ENCODE peak calls at places on chromosomes 12 and 14, in seven cellular contexts. O, D, F, Y, W, X and M are unnamed samples.

GRCh38 chr12:128542844-128543243 is 275.9 kb downstream of the TMEM132C start:
- DNase-seq in O (no peak), D (no peak), F (no peak), Y (no peak), W (no peak), X (no peak), M (no peak)

GRCh38 chr12:49505672-49506071 is 33.2 kb upstream of the KCNH3 start:
- DNase-seq in O (no peak), D (no peak), F (no peak), Y (no peak), W (no peak), X (no peak), M (peak; percentile 12)

GRCh38 chr14:59262717-59263469 is 74.4 kb downstream of the DAAM1 start:
- DNase-seq in O (peak; percentile 47), D (no peak), F (no peak), Y (no peak), W (no peak), X (peak; percentile 42), M (no peak)

GRCh38 chr12:53101931-53102781 is 1.1 kb upstream of the SOAT2 start:
- DNase-seq in O (no peak), D (no peak), F (no peak), Y (no peak), W (no peak), X (no peak), M (no peak)

GRCh38 chr12:91801048-91801447 is 344.6 kb downstream of the BTG1 start:
- DNase-seq in O (no peak), D (no peak), F (no peak), Y (no peak), W (no peak), X (peak; percentile 7), M (no peak)

GRCh38 chr12:110100315-110100970 is 23.7 kb upstream of the IFT81 start:
- DNase-seq in O (peak; percentile 88), D (peak; percentile 82), F (peak; percentile 82), Y (peak; percentile 87), W (peak; percentile 48), X (peak; percentile 84), M (peak; percentile 52)

GRCh38 chr12:124273630-124274029 is 21.3 kb upstream of the RFLNA start:
- DNase-seq in O (peak; percentile 77), D (no peak), F (no peak), Y (peak; percentile 22), W (peak; percentile 79), X (peak; percentile 77), M (peak; percentile 25)

GRCh38 chr12:50110762-50111416 is 1.1 kb upstream of the COX14 start:
- DNase-seq in O (peak; percentile 70), D (peak; percentile 60), F (no peak), Y (peak; percentile 84), W (no peak), X (peak; percentile 52), M (no peak)

GRCh38 chr14:72682188-72682587 is 211.7 kb downstream of the DPF3 start:
- DNase-seq in O (no peak), D (no peak), F (no peak), Y (no peak), W (no peak), X (no peak), M (no peak)

GRCh38 chr12:62882696-62883095 is 52.3 kb downstream of the PPM1H start:
- DNase-seq in O (no peak), D (no peak), F (no peak), Y (peak; percentile 62), W (no peak), X (no peak), M (no peak)

GRCh38 chr14:93954900-93955891 is 21.2 kb downstream of the ASB2 start:
- DNase-seq in O (no peak), D (no peak), F (no peak), Y (peak; percentile 79), W (no peak), X (no peak), M (no peak)

GRCh38 chr14:23601424-23601823 is 22.8 kb upstream of the JPH4 start:
- DNase-seq in O (no peak), D (no peak), F (no peak), Y (no peak), W (no peak), X (no peak), M (no peak)

GRCh38 chr14:68710776-68711175 is 82.1 kb downstream of the ZFP36L1 start:
- DNase-seq in O (no peak), D (no peak), F (no peak), Y (no peak), W (no peak), X (no peak), M (no peak)

GRCh38 chr12:105670664-105671063 is 340.2 kb downstream of the C12orf75 start:
- DNase-seq in O (no peak), D (no peak), F (no peak), Y (no peak), W (no peak), X (no peak), M (peak; percentile 74)

GRCh38 chr14:54881761-54882401 is 20.7 kb downstream of the GCH1 start:
- DNase-seq in O (no peak), D (no peak), F (no peak), Y (peak; percentile 45), W (no peak), X (no peak), M (no peak)
- H3K4me3 ChIP-seq in O (no peak overlapping the region), D (no peak overlapping the region), F (no peak overlapping the region), Y (peak overlapping the region; percentile 65), W (no peak overlapping the region), X (peak overlapping the region; percentile 24), M (peak overlapping the region; percentile 19)

GRCh38 chr12:123085046-123085445 is 65.8 kb downstream of the PITPNM2 start:
- DNase-seq in O (no peak), D (no peak), F (no peak), Y (peak; percentile 52), W (no peak), X (no peak), M (no peak)
- H3K4me2 ChIP-seq in O (no peak overlapping the region), D (no peak overlapping the region), F (no peak overlapping the region), Y (peak overlapping the region; percentile 75), W (peak overlapping the region; percentile 57), X (peak overlapping the region; percentile 75), M (no peak overlapping the region)

GRCh38 chr12:14836336-14837210 is 6.8 kb downstream of the ART4 start:
- DNase-seq in O (no peak), D (no peak), F (no peak), Y (no peak), W (no peak), X (peak; percentile 86), M (peak; percentile 94)
- H3K4me3 ChIP-seq in O (no peak overlapping the region), D (no peak overlapping the region), F (no peak overlapping the region), Y (no peak overlapping the region), W (no peak overlapping the region), X (peak overlapping the region; percentile 17), M (peak overlapping the region; percentile 45)

DNA sequence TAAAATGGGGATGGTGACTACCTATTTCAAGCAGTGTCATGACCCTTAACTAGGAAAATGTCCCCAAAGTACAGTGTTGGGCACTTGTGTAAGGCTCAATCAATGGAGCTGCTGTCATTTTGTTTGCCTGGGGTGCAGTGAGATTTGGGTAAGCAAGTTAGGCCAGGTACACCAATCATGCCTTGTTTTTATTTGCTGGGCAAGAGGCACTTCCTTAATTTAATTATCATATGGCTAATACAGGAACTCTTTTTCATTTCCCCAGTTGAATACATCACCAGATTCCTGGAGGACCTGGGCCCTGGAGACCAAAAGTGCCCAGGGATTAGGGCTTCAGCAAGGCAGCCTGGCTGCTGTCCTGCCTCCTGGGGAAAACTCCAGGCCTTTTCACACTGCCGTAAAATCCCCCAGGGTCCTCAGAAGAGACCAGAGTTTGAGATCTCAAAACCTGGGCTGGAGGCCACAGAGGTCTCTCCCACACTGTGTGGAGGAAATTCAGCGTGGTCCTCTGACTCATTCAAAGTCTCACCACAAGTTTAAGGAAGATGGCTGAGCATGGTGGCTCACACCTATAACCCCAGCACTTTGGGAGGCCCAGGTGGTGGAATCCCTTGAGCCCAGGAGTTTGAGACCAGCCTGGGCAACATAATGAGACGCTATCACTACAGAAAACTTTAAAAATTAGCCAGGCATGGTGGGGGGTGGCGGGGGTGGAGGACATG is 28.4 kb upstream of the FOXN3 start:
- DNase-seq in O (no peak), D (no peak), F (no peak), Y (peak; percentile 36), W (no peak), X (no peak), M (no peak)
- H3K4me2 ChIP-seq in O (no peak overlapping the region), D (no peak overlapping the region), F (no peak overlapping the region), Y (peak overlapping the region; percentile 12), W (no peak overlapping the region), X (no peak overlapping the region), M (no peak overlapping the region)

DNA sequence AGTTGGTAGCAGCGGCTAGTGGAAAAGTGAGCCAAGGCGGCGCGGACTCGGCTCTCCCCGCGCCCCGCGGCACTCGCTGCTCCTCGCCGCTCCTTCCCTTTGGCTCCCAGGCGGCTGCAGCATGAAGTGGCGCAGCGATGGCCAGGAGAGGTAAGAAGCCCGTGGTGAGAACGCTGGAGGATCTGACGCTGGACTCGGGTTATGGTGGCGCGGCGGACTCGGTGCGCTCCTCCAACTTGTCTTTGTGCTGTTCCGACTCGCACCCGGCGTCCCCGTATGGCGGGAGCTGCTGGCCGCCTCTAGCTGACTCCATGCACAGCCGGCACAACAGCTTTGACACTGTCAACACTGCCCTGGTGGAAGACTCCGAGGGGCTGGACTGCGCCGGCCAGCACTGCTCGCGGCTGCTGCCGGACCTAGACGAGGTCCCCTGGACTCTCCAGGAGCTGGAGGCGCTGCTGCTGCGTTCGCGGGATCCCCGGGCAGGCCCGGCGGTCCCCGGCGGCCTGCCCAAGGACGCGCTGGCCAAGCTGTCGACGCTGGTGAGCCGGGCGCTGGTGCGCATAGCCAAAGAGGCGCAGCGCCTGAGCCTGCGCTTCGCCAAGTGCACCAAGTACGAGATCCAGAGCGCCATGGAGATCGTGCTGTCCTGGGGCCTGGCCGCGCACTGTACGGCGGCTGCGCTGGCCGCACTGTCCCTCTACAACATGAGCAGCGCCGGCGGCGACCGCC is 225.6 kb upstream of the CRY1 start:
- DNase-seq in O (peak; percentile 60), D (peak; percentile 78), F (peak; percentile 53), Y (no peak), W (no peak), X (peak; percentile 66), M (peak; percentile 72)
- H3K4me3 ChIP-seq in O (peak overlapping the region; percentile 94), D (peak overlapping the region; percentile 85), F (peak overlapping the region; percentile 84), Y (no peak overlapping the region), W (peak overlapping the region; percentile 66), X (peak overlapping the region; percentile 88), M (peak overlapping the region; percentile 75)